ENCODE peak calls at places on chromosomes 7 and 10, in six cellular contexts. D is right atrium auricular region; N is activated CD8-positive, alpha-beta T cell treated with anti-CD3 and anti-CD28 coated beads for 36 hours; V is heart left ventricle; M is PC-9; Y is neural progenitor cell. I is an unnamed sample.
A peak's percentile ranks its signal among the peaks of the same experiment; 100 is the strongest.

GRCh38 chr7:24898691-24899090 is 81.3 kb downstream of the OSBPL3 start:
- DNase-seq in D (no peak), N (peak; percentile 23), V (no peak), M (no peak), Y (no peak), I (peak; percentile 70)

GRCh38 chr10:124339119-124339807 is 79.5 kb downstream of the OAT start:
- DNase-seq in D (no peak), N (no peak), V (no peak), M (no peak), Y (no peak), I (no peak)

GRCh38 chr7:138785587-138786437 is 12.0 kb upstream of the TMEM213 start:
- DNase-seq in D (no peak), N (no peak), V (no peak), M (peak; percentile 56), Y (no peak), I (no peak)

GRCh38 chr7:76193881-76194280 is 7.8 kb upstream of the SRRM3 start:
- DNase-seq in D (no peak), N (no peak), V (no peak), M (no peak), Y (no peak), I (no peak)

GRCh38 chr10:44380829-44381600 is 3.9 kb downstream of the CXCL12 start:
- DNase-seq in D (no peak), N (no peak), V (no peak), M (no peak), Y (no peak), I (no peak)

GRCh38 chr10:3950676-3951275 is 165.8 kb upstream of the KLF6 start:
- DNase-seq in D (no peak), N (peak; percentile 72), V (no peak), M (no peak), Y (no peak), I (no peak)

GRCh38 chr10:1368772-1369171 is 312.6 kb downstream of the WDR37 start:
- DNase-seq in D (peak; percentile 55), N (peak; percentile 68), V (no peak), M (no peak), Y (peak; percentile 83), I (peak; percentile 8)

GRCh38 chr7:77537136-77537594 is at the start of gene PTPN12:
- DNase-seq in D (peak; percentile 66), N (no peak), V (no peak), M (no peak), Y (no peak), I (no peak)

GRCh38 chr7:2652736-2653060 is 20.9 kb downstream of the TTYH3 start:
- DNase-seq in D (no peak), N (no peak), V (peak; percentile 55), M (no peak), Y (no peak), I (no peak)

GRCh38 chr7:35474100-35474499 is 220.2 kb upstream of the TBX20 start:
- DNase-seq in D (no peak), N (no peak), V (no peak), M (no peak), Y (no peak), I (no peak)

GRCh38 chr10:70222340-70222794 is 10.9 kb downstream of the PPA1 start:
- DNase-seq in D (no peak), N (no peak), V (no peak), M (peak; percentile 94), Y (no peak), I (peak; percentile 36)

GRCh38 chr7:41576176-41576575 is 126.7 kb downstream of the INHBA start:
- DNase-seq in D (no peak), N (no peak), V (no peak), M (no peak), Y (no peak), I (no peak)

GRCh38 chr10:33032354-33033254 is 74.6 kb upstream of the ITGB1 start:
- DNase-seq in D (no peak), N (no peak), V (no peak), M (peak; percentile 77), Y (no peak), I (peak; percentile 10)

GRCh38 chr7:17297243-17297642 is 1.2 kb upstream of the AHR start:
- DNase-seq in D (no peak), N (no peak), V (no peak), M (no peak), Y (no peak), I (no peak)

GRCh38 chr7:93757421-93757820 is 133.1 kb downstream of the TFPI2 start:
- DNase-seq in D (no peak), N (no peak), V (no peak), M (no peak), Y (no peak), I (no peak)

GRCh38 chr7:106807474-106807873 is 57.6 kb upstream of the PIK3CG start:
- DNase-seq in D (no peak), N (no peak), V (no peak), M (no peak), Y (no peak), I (no peak)

GRCh38 chr10:119526606-119527592 is 15.6 kb downstream of the RGS10 start:
- DNase-seq in D (no peak), N (peak; percentile 39), V (no peak), M (no peak), Y (no peak), I (no peak)

GRCh38 chr10:18144928-18145327 is 4.7 kb downstream of the CACNB2 start:
- DNase-seq in D (no peak), N (no peak), V (peak; percentile 72), M (no peak), Y (peak; percentile 8), I (peak; percentile 1)

GRCh38 chr10:5910323-5911100 is 20.5 kb downstream of the FBH1 start:
- DNase-seq in D (no peak), N (no peak), V (no peak), M (no peak), Y (no peak), I (no peak)

GRCh38 chr7:46386428-46387399 is 465.6 kb upstream of the IGFBP3 start:
- DNase-seq in D (no peak), N (no peak), V (no peak), M (no peak), Y (no peak), I (no peak)

GRCh38 chr7:55092186-55092976 is 73.6 kb downstream of the EGFR start:
- DNase-seq in D (no peak), N (no peak), V (no peak), M (no peak), Y (no peak), I (no peak)

GRCh38 chr10:74859546-74859945 is 33.1 kb downstream of the KAT6B start:
- DNase-seq in D (no peak), N (no peak), V (no peak), M (no peak), Y (no peak), I (no peak)

DNA sequence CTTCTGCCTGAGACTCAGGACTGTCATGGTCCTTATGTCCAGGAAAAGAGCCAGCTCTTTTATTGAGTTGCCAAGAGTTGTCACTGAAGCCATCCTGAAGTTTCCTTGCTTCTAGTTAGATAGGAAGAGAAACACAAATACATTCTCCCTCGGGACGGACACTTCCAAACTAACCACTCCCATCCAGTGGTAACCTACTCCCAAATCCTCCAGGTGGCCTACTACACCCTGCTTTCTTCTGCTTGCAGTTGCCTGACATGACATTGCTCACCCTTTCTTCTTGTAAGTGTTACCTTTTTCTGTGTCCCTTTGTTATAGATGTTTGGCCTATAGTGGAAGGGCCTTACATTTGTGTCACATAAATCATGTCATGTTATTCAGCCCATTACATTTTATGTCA is 346.8 kb downstream of the NRG3 start:
- DNase-seq in D (no peak), N (no peak), V (no peak), M (no peak), Y (peak; percentile 23), I (no peak)
- TF ChIP-seq CTCF in D (no peak), N (no peak), V (peak; percentile 21), M (no peak), Y (peak; percentile 40), I (no peak)

DNA sequence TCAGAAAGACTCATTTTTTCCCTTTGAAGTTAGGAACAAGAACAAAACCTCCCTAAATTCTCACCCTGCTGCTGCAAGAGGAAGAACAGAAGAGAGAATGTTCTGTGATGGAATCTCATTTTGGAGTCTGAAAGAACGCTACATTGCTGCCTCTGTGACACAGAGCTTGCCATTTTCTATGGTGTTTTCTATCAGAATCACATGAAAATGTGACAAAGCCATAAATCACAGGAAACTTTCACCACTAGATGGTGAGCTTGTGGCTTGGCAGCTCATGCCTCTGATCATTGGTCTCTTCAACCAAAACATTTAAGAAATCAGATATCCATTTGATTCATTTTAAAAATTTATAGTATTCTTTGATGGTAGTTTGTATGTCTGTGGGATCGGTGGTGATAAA is 82.9 kb downstream of the CADPS2 start:
- DNase-seq in D (no peak), N (no peak), V (no peak), M (no peak), Y (peak; percentile 49), I (peak; percentile 38)
- TF ChIP-seq CTCF in D (peak; percentile 65), N (no peak), V (peak; percentile 72), M (peak; percentile 62), Y (peak; percentile 73), I (peak; percentile 35)

DNA sequence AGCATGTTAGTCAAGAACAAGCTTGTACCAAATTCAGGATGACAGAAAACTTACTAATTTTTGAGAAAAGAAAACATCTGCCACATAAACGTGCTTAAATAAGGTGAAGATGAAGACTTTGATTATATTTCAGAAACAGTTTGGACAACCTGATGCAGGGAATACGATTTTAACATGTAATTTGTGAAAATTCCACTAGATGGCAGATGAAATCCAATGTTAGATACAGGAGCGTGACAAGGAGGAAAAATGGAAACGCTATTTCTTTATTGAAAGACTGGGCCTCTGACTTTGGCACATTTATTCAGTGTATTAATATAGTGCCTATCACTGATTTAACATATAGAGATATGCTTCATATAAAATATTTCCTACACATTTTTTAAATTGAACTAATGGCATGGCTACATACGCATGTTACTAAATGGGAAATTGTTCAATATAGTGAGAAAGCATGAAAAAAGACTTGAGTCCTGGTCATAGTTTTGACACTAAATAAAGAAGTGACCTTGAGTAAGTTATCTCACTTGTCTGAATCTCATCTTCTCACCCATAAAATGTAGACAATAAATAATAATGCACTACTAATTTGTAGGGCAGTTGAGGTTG is 60.7 kb downstream of the CD36 start:
- DNase-seq in D (no peak), N (no peak), V (no peak), M (peak; percentile 62), Y (peak; percentile 58), I (peak; percentile 46)
- TF ChIP-seq CTCF in D (peak; percentile 77), N (peak; percentile 78), V (peak; percentile 75), M (peak; percentile 93), Y (peak; percentile 77), I (peak; percentile 43)

GRCh38 chr10:121974535-121975294 is at the start of gene NSMCE4A:
- DNase-seq in D (peak; percentile 72), N (peak; percentile 74), V (peak; percentile 91), M (peak; percentile 44), Y (peak; percentile 92), I (peak; percentile 89)
- TF ChIP-seq CTCF in D (peak; percentile 93), N (no peak), V (no peak), M (no peak), Y (peak; percentile 67), I (peak; percentile 70)

DNA sequence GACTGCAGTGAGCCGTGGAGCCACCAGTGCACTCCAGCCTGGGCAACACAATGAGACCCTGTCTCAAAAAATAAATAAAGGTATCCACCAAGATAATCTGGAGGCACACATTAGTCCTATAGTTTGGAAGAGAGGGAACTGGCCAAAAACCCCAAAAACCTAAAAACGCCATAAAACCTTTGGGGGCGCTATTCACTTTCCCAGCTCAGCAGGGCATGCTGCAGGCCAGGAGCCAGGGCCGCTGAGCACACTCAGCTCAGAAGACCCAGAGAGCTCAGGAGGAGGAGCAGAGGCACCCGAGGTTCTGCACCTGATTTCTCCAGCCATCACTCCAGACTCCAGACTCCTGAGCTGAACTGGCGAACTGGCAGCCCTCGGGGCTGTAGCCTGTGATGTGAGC is 167.2 kb upstream of the IMMP2L start:
- DNase-seq in D (no peak), N (no peak), V (no peak), M (no peak), Y (no peak), I (no peak)
- TF ChIP-seq CTCF in D (no peak), N (no peak), V (no peak), M (no peak), Y (peak; percentile 12), I (no peak)

I was measured in GM12865.